ENCODE peak calls at places on chromosomes 11 and 22, in nine cellular contexts. A is kidney, T is heart left ventricle, B is body of pancreas, L is upper lobe of right lung, V is colonic mucosa, O is tibial artery, C is IMR-90, G is BE2C. N is an unnamed sample. For H3K4me1, the result is how much of the 10 kb centered on the place peaks cover.

GRCh38 chr11:29255401-29255800 is 761.4 kb downstream of the KCNA4 start:
- DNase-seq in T (no peak), B (no peak), V (no peak), C (no peak), O (no peak), L (no peak), A (no peak), G (no peak), N (no peak)

GRCh38 chr11:128627666-128628342 is 40.4 kb upstream of the ETS1 start:
- DNase-seq in L (no peak), B (no peak), G (no peak), A (no peak), V (no peak), T (no peak), O (no peak), C (no peak), N (no peak)

GRCh38 chr11:1942541-1943260 is 4.4 kb upstream of the MRPL23 start:
- DNase-seq in O (peak), C (no peak), V (no peak), L (peak), G (peak), A (peak), B (no peak), T (peak), N (peak)

GRCh38 chr11:119758291-119758690 is 29.3 kb upstream of the NECTIN1 start:
- DNase-seq in L (peak), O (no peak), V (no peak), G (no peak), T (no peak), C (peak), A (no peak), B (no peak), N (no peak)

GRCh38 chr11:80958966-80959365 is 1518.1 kb upstream of the TENM4 start:
- DNase-seq in T (no peak), V (no peak), C (no peak), A (no peak), L (no peak), G (no peak), B (no peak), O (no peak), N (no peak)

GRCh38 chr22:46067159-46068111 is 82.9 kb upstream of the PPARA start:
- DNase-seq in O (peak), G (peak), V (no peak), A (peak), B (peak), T (peak), L (no peak), C (no peak), N (no peak)

GRCh38 chr11:82267186-82267585 is 466.5 kb downstream of the FAM181B start:
- DNase-seq in V (no peak), O (no peak), C (no peak), L (no peak), T (no peak), B (no peak), A (no peak), G (no peak), N (no peak)

GRCh38 chr22:38867124-38867455 is 4.9 kb downstream of the CBX6 start:
- DNase-seq in C (no peak), L (no peak), O (no peak), G (no peak), A (no peak), B (no peak), V (no peak), T (no peak), N (no peak)

GRCh38 chr22:36164621-36165020 is 4.1 kb upstream of the APOL3 start:
- DNase-seq in L (no peak), V (no peak), A (no peak), B (no peak), O (no peak), G (no peak), C (no peak), T (no peak), N (no peak)

GRCh38 chr22:25492950-25493790 is 71.3 kb upstream of the GRK3 start:
- DNase-seq in A (peak), L (no peak), V (no peak), C (no peak), G (peak), B (peak), T (no peak), O (no peak), N (no peak)

GRCh38 chr11:124194696-124195418 is 11.7 kb downstream of the OR10D3 start:
- DNase-seq in O (peak), B (peak), T (peak), G (peak), A (no peak), C (peak), L (no peak), V (peak), N (peak)

GRCh38 chr11:65489061-65489705 is 9.7 kb upstream of the MALAT1 start:
- DNase-seq in O (peak), A (peak), T (peak), V (no peak), B (peak), G (no peak), C (peak), L (peak), N (peak)

GRCh38 chr11:46239801-46240061 is 37.7 kb upstream of the CREB3L1 start:
- DNase-seq in C (peak), L (no peak), A (no peak), B (no peak), V (no peak), O (no peak), G (no peak), T (no peak), N (no peak)

GRCh38 chr11:94885133-94885532 is 88.2 kb downstream of the CWC15 start:
- DNase-seq in C (no peak), T (no peak), A (no peak), L (no peak), V (no peak), O (no peak), G (no peak), B (no peak), N (no peak)

GRCh38 chr11:106503901-106504300 is 426.4 kb downstream of the AASDHPPT start:
- DNase-seq in L (no peak), G (no peak), A (no peak), T (no peak), V (no peak), O (no peak), B (no peak), C (no peak), N (no peak)

GRCh38 chr11:43582024-43582836 is 98.3 kb upstream of the HSD17B12 start:
- DNase-seq in O (no peak), V (no peak), C (no peak), G (no peak), B (no peak), T (no peak), A (no peak), L (no peak), N (no peak)
- H3K4me3 ChIP-seq in O (no peak), V (no peak), C (no peak), G (no peak), B (no peak), T (peak), A (no peak), L (no peak), N (no peak)

GRCh38 chr11:17502630-17503029 is 26.0 kb upstream of the ABCC8 start:
- DNase-seq in O (no peak), A (peak), L (no peak), G (no peak), B (no peak), V (no peak), T (no peak), C (no peak), N (no peak)

GRCh38 chr11:17498058-17498457 is 21.4 kb upstream of the ABCC8 start:
- DNase-seq in C (no peak), V (peak), O (no peak), T (no peak), L (no peak), B (no peak), A (peak), G (no peak), N (peak)

GRCh38 chr11:17500673-17501072 is 24.0 kb upstream of the ABCC8 start:
- DNase-seq in V (no peak), B (no peak), G (no peak), L (no peak), O (no peak), A (peak), C (no peak), T (no peak), N (no peak)

GRCh38 chr11:17496406-17496805 is 19.8 kb upstream of the ABCC8 start:
- DNase-seq in C (no peak), B (no peak), A (peak), O (no peak), L (no peak), T (no peak), G (no peak), V (no peak), N (no peak)

DNA sequence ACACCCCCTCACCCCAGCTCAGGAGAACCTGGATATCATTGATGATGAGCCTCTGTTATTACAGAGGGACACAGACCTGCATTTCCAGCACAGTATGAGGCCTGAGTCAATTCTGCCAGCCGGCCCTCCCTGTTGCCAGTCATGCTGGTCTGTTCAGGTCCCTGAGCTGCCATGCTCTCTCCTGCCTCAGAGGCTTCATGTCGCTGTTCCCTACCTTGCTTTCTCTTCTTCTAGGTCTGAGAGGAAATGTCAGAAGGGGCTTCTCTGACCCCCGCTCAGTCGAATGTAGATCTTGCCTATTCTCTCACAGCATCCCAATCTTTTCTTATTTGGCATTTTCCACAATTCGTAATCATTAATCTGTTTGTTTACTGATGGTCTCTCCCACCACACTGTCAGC is 21.8 kb upstream of the ABCC8 start:
- DNase-seq in L (no peak), B (no peak), G (no peak), A (peak), T (no peak), O (no peak), V (no peak), C (no peak), N (no peak)
- TF ChIP-seq CTCF in L (no peak), B (no peak), G (no peak), A (no peak), T (no peak), O (no peak), V (no peak), C (peak), N (no peak)

GRCh38 chr11:3854977-3855807 is at the start of gene STIM1:
- DNase-seq in G (peak), O (peak), C (peak), T (peak), B (peak), L (peak), V (peak), A (peak), N (peak)
- H3K4me1 ChIP-seq in G (under half), O (under half), C (under half), T (under half), B (under half), L (under half), V (under half), A (under half), N (under half)

GRCh38 chr11:73661035-73661628 is 14.8 kb downstream of the PLEKHB1 start:
- DNase-seq in V (peak), A (peak), B (peak), L (peak), G (peak), T (peak), C (peak), O (peak), N (peak)

GRCh38 chr11:73663604-73664495 is 17.5 kb downstream of the PLEKHB1 start:
- DNase-seq in T (no peak), O (no peak), A (no peak), C (no peak), B (no peak), V (no peak), G (no peak), L (peak), N (no peak)

GRCh38 chr11:73659961-73660360 is 13.6 kb downstream of the PLEKHB1 start:
- DNase-seq in T (no peak), C (no peak), G (no peak), B (no peak), L (no peak), A (no peak), O (no peak), V (no peak), N (no peak)

GRCh38 chr11:73662445-73663157 is 16.2 kb downstream of the PLEKHB1 start:
- DNase-seq in C (peak), B (no peak), G (no peak), V (no peak), A (no peak), L (peak), T (no peak), O (no peak), N (no peak)

GRCh38 chr11:73660497-73661034 is 14.2 kb downstream of the PLEKHB1 start:
- DNase-seq in C (no peak), V (no peak), T (no peak), O (no peak), L (no peak), A (no peak), G (no peak), B (no peak), N (no peak)
- H3K4me3 ChIP-seq in C (peak), V (peak), T (no peak), O (peak), L (peak), A (peak), G (peak), B (no peak), N (no peak)

GRCh38 chr11:111978028-111978771 is 41.1 kb downstream of the DIXDC1 start:
- DNase-seq in O (peak), C (peak), G (peak), L (no peak), V (peak), A (no peak), B (peak), T (peak), N (no peak)
- TF ChIP-seq CTCF in O (no peak), C (no peak), G (no peak), L (no peak), V (no peak), A (no peak), B (no peak), T (no peak), N (no peak)

GRCh38 chr22:20525048-20525447 is 17.6 kb downstream of the MED15 start:
- DNase-seq in L (no peak), T (no peak), B (no peak), A (peak), G (no peak), C (no peak), V (no peak), O (no peak), N (no peak)

GRCh38 chr22:20522134-20522827 is 14.9 kb downstream of the MED15 start:
- DNase-seq in C (no peak), O (no peak), G (no peak), L (no peak), V (no peak), B (no peak), A (peak), T (no peak), N (no peak)

GRCh38 chr22:20524004-20524481 is 16.6 kb downstream of the MED15 start:
- DNase-seq in L (no peak), T (no peak), V (no peak), B (no peak), O (no peak), A (no peak), G (no peak), C (peak), N (no peak)

GRCh38 chr22:20522828-20523117 is 15.4 kb downstream of the MED15 start:
- DNase-seq in L (no peak), O (no peak), C (no peak), A (no peak), T (no peak), B (no peak), G (no peak), V (no peak), N (no peak)

GRCh38 chr22:20523118-20523983 is 15.9 kb downstream of the MED15 start:
- DNase-seq in A (peak), B (no peak), L (no peak), C (peak), T (no peak), O (no peak), G (no peak), V (no peak), N (no peak)
- H3K4me1 ChIP-seq in A (under half), B (under half), L (under half), C (under half), T (half or more), O (under half), G (under half), V (under half), N (under half)

GRCh38 chr22:42324991-42325710 is 54.7 kb upstream of the TCF20 start:
- DNase-seq in G (no peak), A (no peak), C (no peak), V (peak), O (no peak), T (no peak), B (no peak), L (no peak), N (no peak)
- H3K4me3 ChIP-seq in G (no peak), A (no peak), C (no peak), V (no peak), O (no peak), T (no peak), B (no peak), L (no peak), N (no peak)

DNA sequence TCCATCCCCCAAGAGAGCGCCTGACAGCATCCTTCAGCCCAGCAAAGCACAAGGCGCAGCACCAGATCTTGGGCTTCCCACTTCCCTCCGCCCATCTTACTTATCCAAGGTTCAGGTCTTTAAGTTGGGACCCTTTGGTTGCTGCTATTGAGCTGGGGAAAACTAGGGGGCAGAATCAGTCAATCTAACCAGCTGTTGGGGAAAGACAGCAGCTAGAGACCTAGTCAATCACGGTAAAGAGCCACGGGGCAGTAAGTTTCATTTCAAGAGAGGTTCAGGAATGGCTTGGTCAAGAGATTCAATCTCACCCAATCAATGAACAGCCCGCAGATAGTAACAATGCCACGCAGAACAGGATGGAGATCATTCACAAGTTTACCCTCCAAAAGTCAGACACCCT is 1.7 kb downstream of the ABTB2 start:
- DNase-seq in L (no peak), C (no peak), T (no peak), A (no peak), V (no peak), B (no peak), O (no peak), G (no peak), N (no peak)
- TF ChIP-seq CTCF in L (no peak), C (no peak), T (no peak), A (no peak), V (no peak), B (no peak), O (no peak), G (peak), N (no peak)

DNA sequence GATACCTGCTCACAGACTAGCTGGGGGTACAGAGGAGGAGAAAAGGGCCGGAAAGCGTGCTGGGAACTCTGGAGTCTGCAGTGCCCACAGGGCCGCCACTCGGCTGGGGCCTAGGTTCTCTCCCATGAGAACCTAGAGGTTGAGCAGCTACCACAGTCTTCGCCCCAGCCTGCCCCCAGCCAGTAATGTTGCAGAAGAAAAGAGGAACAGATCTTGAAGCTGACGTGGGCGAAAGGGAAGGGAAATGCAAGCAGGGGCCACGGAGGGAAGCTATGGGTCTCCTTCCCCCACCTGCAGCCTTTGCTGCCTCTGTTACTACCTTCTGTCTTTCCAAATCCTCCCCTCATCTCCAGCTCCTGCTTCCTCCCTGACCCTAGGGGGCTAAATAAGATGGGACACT is 28.8 kb upstream of the P2RY2 start:
- DNase-seq in O (peak), C (no peak), A (peak), V (no peak), G (no peak), L (no peak), T (peak), B (no peak), N (no peak)
- H3K4me1 ChIP-seq in O (under half), C (under half), A (under half), V (under half), G (under half), L (under half), T (under half), B (under half), N (under half)

DNA sequence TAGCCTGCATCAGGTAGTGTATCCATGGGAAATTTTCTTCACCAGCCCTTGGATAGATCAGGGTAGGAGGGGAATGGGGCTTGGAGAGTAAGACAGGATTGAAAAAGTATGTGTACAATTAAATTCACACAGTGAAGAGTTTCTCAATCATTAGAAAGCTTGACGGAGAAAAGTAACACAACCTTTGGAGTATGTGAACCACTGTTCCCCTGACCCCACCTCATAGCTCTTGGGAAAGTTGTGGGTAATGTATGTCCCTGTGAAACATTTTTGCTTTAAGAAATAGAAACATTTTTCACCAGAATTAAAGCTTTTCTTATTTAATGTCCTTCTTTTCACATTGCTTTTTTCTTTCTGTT is 297 bp upstream of the CASP1 start:
- DNase-seq in O (no peak), A (no peak), G (no peak), T (no peak), C (no peak), L (no peak), B (no peak), V (no peak), N (no peak)
- H3K4me3 ChIP-seq in O (peak), A (peak), G (no peak), T (peak), C (no peak), L (peak), B (no peak), V (peak), N (no peak)